ENCODE peak calls at places on chromosomes 16 and 17, in eight cellular contexts. Y is stimulated activated CD8-positive, alpha-beta memory T cell treated with anti-CD3 and anti-CD28 coated beads, Interleukin-7, amount 100 ng/mL, for 24 hours; O is hypothalamus; B is GM13977; L is activated effector memory CD4-positive, alpha-beta T cell treated with Interleukin-2 at 50 U/mL for 16 hours; U is occipital lobe; C is NCI-H1092; D is midbrain. Q is an unnamed sample.

GRCh38 chr16:86428729-86429472 is 81.4 kb upstream of the FOXF1 start:
- DNase-seq in B (no peak), D (no peak), C (no peak), O (no peak), L (no peak), Y (no peak), U (no peak), Q (no peak)

GRCh38 chr17:77240976-77241375 is 100.2 kb downstream of the SEC14L1 start:
- DNase-seq in U (no peak), B (no peak), L (no peak), O (no peak), Y (no peak), D (no peak), C (no peak), Q (no peak)

GRCh38 chr16:86232496-86232895 is 277.8 kb upstream of the FOXF1 start:
- DNase-seq in O (no peak), Y (no peak), U (no peak), B (no peak), L (no peak), D (no peak), C (no peak), Q (no peak)

GRCh38 chr17:69809331-69809730 is 265.7 kb upstream of the KCNJ16 start:
- DNase-seq in O (no peak), C (no peak), B (no peak), U (no peak), L (no peak), D (no peak), Y (no peak), Q (no peak)

GRCh38 chr16:84175351-84176081 is 11.3 kb downstream of the TAF1C start:
- DNase-seq in D (peak; percentile 33), L (peak; percentile 25), Y (peak; percentile 41), O (no peak), U (no peak), B (peak; percentile 70), C (peak; percentile 27), Q (no peak)

GRCh38 chr16:67963325-67964321 is 4.8 kb downstream of the SLC12A4 start:
- DNase-seq in U (no peak), D (peak; percentile 29), L (no peak), Y (no peak), O (peak; percentile 5), B (no peak), C (no peak), Q (no peak)

GRCh38 chr16:87012954-87013938 is 303.9 kb downstream of the C16orf95 start:
- DNase-seq in O (no peak), D (no peak), B (no peak), L (no peak), U (no peak), Y (no peak), C (no peak), Q (no peak)

GRCh38 chr17:82229686-82230626 is 1.1 kb downstream of the SLC16A3 start:
- DNase-seq in Y (no peak), O (no peak), D (no peak), C (no peak), L (no peak), U (no peak), B (no peak), Q (no peak)

GRCh38 chr17:35988164-35988563 is 1.6 kb upstream of the CCL14 start:
- DNase-seq in L (no peak), U (no peak), D (no peak), O (no peak), Y (no peak), C (no peak), B (no peak), Q (no peak)

GRCh38 chr17:17137731-17138585 is 68.2 kb downstream of the PLD6 start:
- DNase-seq in O (no peak), B (peak; percentile 56), U (no peak), C (no peak), Y (no peak), L (no peak), D (no peak), Q (peak; percentile 66)

GRCh38 chr17:38898291-38898679 is 27.1 kb upstream of the LASP1NB start:
- DNase-seq in O (no peak), C (no peak), Y (no peak), D (no peak), L (no peak), U (no peak), B (no peak), Q (peak; percentile 58)

GRCh38 chr17:43701318-43701743 is 39.6 kb upstream of the MEOX1 start:
- DNase-seq in D (no peak), U (no peak), L (no peak), B (peak; percentile 56), O (no peak), C (no peak), Y (peak; percentile 9), Q (peak; percentile 62)

GRCh38 chr16:30005341-30006094 is 5.3 kb downstream of the DOC2A start:
- DNase-seq in B (peak; percentile 89), C (no peak), Y (no peak), D (peak; percentile 13), O (no peak), U (no peak), L (no peak), Q (peak; percentile 87)

GRCh38 chr16:10982430-10983174 is 38.2 kb downstream of the CLEC16A start:
- DNase-seq in D (peak; percentile 6), L (no peak), B (no peak), O (no peak), C (no peak), Y (no peak), U (no peak), Q (no peak)

GRCh38 chr16:49857423-49858181 is 1.7 kb upstream of the ZNF423 start:
- DNase-seq in D (peak; percentile 31), C (no peak), U (no peak), L (no peak), O (no peak), Y (no peak), B (peak; percentile 89), Q (peak; percentile 83)

GRCh38 chr16:22189473-22190168 is 16.5 kb upstream of the EEF2K start:
- DNase-seq in Y (peak; percentile 51), L (peak; percentile 88), B (no peak), O (no peak), C (no peak), D (no peak), U (no peak), Q (peak; percentile 53)

GRCh38 chr16:59385953-59386352 is 651.8 kb upstream of the GOT2 start:
- DNase-seq in C (no peak), D (no peak), U (no peak), B (no peak), L (no peak), Y (no peak), O (no peak), Q (no peak)

GRCh38 chr16:67449328-67449727 is 18.4 kb downstream of the HSD11B2 start:
- DNase-seq in C (peak; percentile 66), Y (no peak), U (no peak), O (no peak), L (no peak), D (no peak), B (no peak), Q (no peak)

GRCh38 chr17:57739402-57740224 is 5.5 kb downstream of the CCDC182 start:
- DNase-seq in O (no peak), Y (no peak), L (no peak), U (no peak), D (no peak), C (no peak), B (peak; percentile 50), Q (peak; percentile 56)

GRCh38 chr17:74972107-74972972 is at the start of gene HID1:
- DNase-seq in L (peak; percentile 71), U (peak; percentile 77), O (peak; percentile 57), B (peak; percentile 90), D (peak; percentile 79), Y (peak; percentile 56), C (peak; percentile 54), Q (peak; percentile 90)

GRCh38 chr17:40298726-40299125 is 10.3 kb upstream of the RARA start:
- DNase-seq in B (no peak), Y (no peak), C (no peak), L (no peak), O (no peak), U (no peak), D (no peak), Q (no peak)

GRCh38 chr16:7246578-7246977 is 86.1 kb upstream of the RBFOX1 start:
- DNase-seq in B (no peak), Y (no peak), U (no peak), D (no peak), L (no peak), C (no peak), O (no peak), Q (no peak)

Q was measured in GM13976.